ENCODE peak calls at places on chromosome 12, in seven cellular contexts. One of them, this sample, is unnamed.

GRCh38 chr12:119051474-119051873 is 70.1 kb downstream of the SRRM4 start:
- DNase-seq in NCI-H345: no peak
- DNase-seq in effector CD4-positive, alpha-beta T cell: no peak
- DNase-seq in HEK293T: no peak
- DNase-seq in naive thymus-derived CD8-positive, alpha-beta T cell: no peak
- DNase-seq in hepatocyte: no peak
- DNase-seq in RPMI7951: no peak
- DNase-seq in this sample: no peak

GRCh38 chr12:99498756-99499155 is 148.8 kb upstream of the GARIN6 start:
- DNase-seq in hepatocyte: no peak
- DNase-seq in HEK293T: no peak
- DNase-seq in effector CD4-positive, alpha-beta T cell: no peak
- DNase-seq in naive thymus-derived CD8-positive, alpha-beta T cell: no peak
- DNase-seq in NCI-H345: no peak
- DNase-seq in RPMI7951: peak; percentile 84
- DNase-seq in this sample: no peak

GRCh38 chr12:28602760-28603638 is 412.7 kb downstream of the CCDC91 start:
- DNase-seq in hepatocyte: no peak
- DNase-seq in RPMI7951: no peak
- DNase-seq in NCI-H345: no peak
- DNase-seq in effector CD4-positive, alpha-beta T cell: no peak
- DNase-seq in naive thymus-derived CD8-positive, alpha-beta T cell: no peak
- DNase-seq in HEK293T: no peak
- DNase-seq in this sample: no peak

GRCh38 chr12:1840561-1840960 is 20.2 kb downstream of the LRTM2 start:
- DNase-seq in HEK293T: no peak
- DNase-seq in hepatocyte: no peak
- DNase-seq in naive thymus-derived CD8-positive, alpha-beta T cell: no peak
- DNase-seq in RPMI7951: no peak
- DNase-seq in effector CD4-positive, alpha-beta T cell: no peak
- DNase-seq in NCI-H345: no peak
- DNase-seq in this sample: no peak

GRCh38 chr12:110124184-110124995 is at the start of gene IFT81:
- DNase-seq in hepatocyte: peak; percentile 97
- DNase-seq in effector CD4-positive, alpha-beta T cell: peak; percentile 98
- DNase-seq in NCI-H345: peak; percentile 96
- DNase-seq in naive thymus-derived CD8-positive, alpha-beta T cell: peak; percentile 99
- DNase-seq in HEK293T: peak; percentile 99
- DNase-seq in RPMI7951: peak; percentile 87
- DNase-seq in this sample: peak; percentile 97

GRCh38 chr12:22729431-22729830 is 104.5 kb downstream of the ETNK1 start:
- DNase-seq in naive thymus-derived CD8-positive, alpha-beta T cell: no peak
- DNase-seq in hepatocyte: no peak
- DNase-seq in RPMI7951: no peak
- DNase-seq in effector CD4-positive, alpha-beta T cell: no peak
- DNase-seq in HEK293T: no peak
- DNase-seq in NCI-H345: no peak
- DNase-seq in this sample: no peak

GRCh38 chr12:111753144-111753881 is 13.4 kb upstream of the ALDH2 start:
- DNase-seq in naive thymus-derived CD8-positive, alpha-beta T cell: no peak
- DNase-seq in NCI-H345: peak; percentile 13
- DNase-seq in effector CD4-positive, alpha-beta T cell: no peak
- DNase-seq in HEK293T: peak; percentile 73
- DNase-seq in RPMI7951: peak; percentile 33
- DNase-seq in hepatocyte: peak; percentile 85
- DNase-seq in this sample: peak; percentile 78

GRCh38 chr12:4270016-4270669 is 3.4 kb upstream of the CCND2 start:
- DNase-seq in HEK293T: no peak
- DNase-seq in effector CD4-positive, alpha-beta T cell: no peak
- DNase-seq in RPMI7951: no peak
- DNase-seq in hepatocyte: no peak
- DNase-seq in NCI-H345: no peak
- DNase-seq in naive thymus-derived CD8-positive, alpha-beta T cell: no peak
- DNase-seq in this sample: peak; percentile 36

GRCh38 chr12:53093777-53094393 is 3.6 kb upstream of the IGFBP6 start:
- DNase-seq in naive thymus-derived CD8-positive, alpha-beta T cell: no peak
- DNase-seq in RPMI7951: no peak
- DNase-seq in HEK293T: no peak
- DNase-seq in hepatocyte: no peak
- DNase-seq in NCI-H345: no peak
- DNase-seq in effector CD4-positive, alpha-beta T cell: no peak
- DNase-seq in this sample: no peak

GRCh38 chr12:21764950-21765349 is 9.6 kb downstream of the KCNJ8 start:
- DNase-seq in hepatocyte: no peak
- DNase-seq in HEK293T: no peak
- DNase-seq in NCI-H345: no peak
- DNase-seq in RPMI7951: no peak
- DNase-seq in effector CD4-positive, alpha-beta T cell: no peak
- DNase-seq in naive thymus-derived CD8-positive, alpha-beta T cell: no peak
- DNase-seq in this sample: peak; percentile 27

GRCh38 chr12:130705174-130705880 is 10.8 kb downstream of the RIMBP2 start:
- DNase-seq in hepatocyte: no peak
- DNase-seq in effector CD4-positive, alpha-beta T cell: no peak
- DNase-seq in naive thymus-derived CD8-positive, alpha-beta T cell: no peak
- DNase-seq in RPMI7951: no peak
- DNase-seq in HEK293T: no peak
- DNase-seq in NCI-H345: no peak
- DNase-seq in this sample: no peak